ENCODE peak calls at places on chromosomes 2 and 18, in eight cellular contexts. M, A, K, R, Y, O, E and D are unnamed samples.
A peak's percentile ranks its signal among the peaks of the same experiment; 100 is the strongest.

GRCh38 chr18:41326311-41326710 is 628.7 kb upstream of the PIK3C3 start:
- DNase-seq in O (peak; percentile 47), E (no peak), M (peak; percentile 74), A (peak; percentile 93), Y (no peak), R (no peak), K (no peak), D (no peak)

GRCh38 chr18:76364282-76365259 is 130.5 kb downstream of the ZNF516 start:
- DNase-seq in O (no peak), K (no peak), Y (no peak), M (no peak), A (no peak), R (no peak), E (no peak), D (no peak)

GRCh38 chr2:9228781-9229469 is 22.3 kb downstream of the ASAP2 start:
- DNase-seq in E (no peak), M (no peak), R (no peak), A (no peak), O (no peak), K (no peak), Y (no peak), D (no peak)

GRCh38 chr2:191791953-191792560 is 54.8 kb downstream of the CAVIN2 start:
- DNase-seq in E (no peak), O (no peak), Y (no peak), A (no peak), M (no peak), R (no peak), K (no peak), D (no peak)

GRCh38 chr18:47979611-47980200 is 49.2 kb upstream of the SMAD2 start:
- DNase-seq in M (no peak), Y (no peak), E (peak; percentile 61), K (no peak), A (no peak), O (no peak), R (no peak), D (no peak)

GRCh38 chr18:59881728-59882685 is 17.8 kb upstream of the PMAIP1 start:
- DNase-seq in M (peak; percentile 62), K (no peak), A (peak; percentile 91), E (peak; percentile 62), O (peak; percentile 56), R (peak; percentile 59), Y (peak; percentile 27), D (no peak)

GRCh38 chr18:25503567-25504081 is 151.7 kb upstream of the ZNF521 start:
- DNase-seq in K (peak; percentile 22), M (peak; percentile 83), A (peak; percentile 79), E (peak; percentile 2), O (peak; percentile 74), R (peak; percentile 41), Y (peak; percentile 55), D (peak; percentile 35)

GRCh38 chr18:48656582-48656981 is 117.8 kb downstream of the CTIF start:
- DNase-seq in O (peak; percentile 39), E (no peak), Y (no peak), R (no peak), A (peak; percentile 37), K (no peak), M (no peak), D (no peak)

GRCh38 chr2:18117592-18117991 is 239.1 kb downstream of the KCNS3 start:
- DNase-seq in R (no peak), O (peak; percentile 51), A (peak; percentile 52), M (peak; percentile 16), Y (peak; percentile 14), E (peak; percentile 59), K (no peak), D (peak; percentile 13)

GRCh38 chr18:79442508-79443221 is 46.9 kb downstream of the NFATC1 start:
- DNase-seq in M (peak; percentile 77), A (no peak), E (peak; percentile 94), O (peak; percentile 60), R (no peak), Y (no peak), K (no peak), D (no peak)

GRCh38 chr18:48038636-48039035 is 108.2 kb upstream of the SMAD2 start:
- DNase-seq in Y (no peak), M (no peak), K (no peak), R (no peak), E (no peak), O (no peak), A (no peak), D (no peak)

GRCh38 chr2:207165121-207166038 is at the start of gene KLF7:
- DNase-seq in E (peak; percentile 50), R (peak; percentile 67), Y (peak; percentile 57), K (peak; percentile 34), M (peak; percentile 45), A (peak; percentile 49), O (peak; percentile 60), D (no peak)

GRCh38 chr2:22442051-22442450 is 942.9 kb upstream of the KLHL29 start:
- DNase-seq in Y (no peak), O (no peak), E (no peak), A (no peak), K (no peak), R (no peak), M (no peak), D (no peak)

GRCh38 chr2:121897335-121897970 is 142.0 kb downstream of the TSN start:
- DNase-seq in E (peak; percentile 62), K (no peak), Y (peak; percentile 22), M (peak; percentile 59), O (peak; percentile 45), R (no peak), A (no peak), D (no peak)

GRCh38 chr2:160940271-160940670 is 220.0 kb upstream of the TANK start:
- DNase-seq in R (no peak), O (peak; percentile 62), E (peak; percentile 6), K (no peak), M (no peak), Y (no peak), A (no peak), D (no peak)

GRCh38 chr2:159968282-159968900 is 94.0 kb downstream of the PLA2R1 start:
- DNase-seq in K (peak; percentile 20), M (peak; percentile 78), E (peak; percentile 54), R (no peak), Y (peak; percentile 64), O (peak; percentile 39), A (peak; percentile 28), D (peak; percentile 10)

GRCh38 chr18:36583155-36583745 is 245.6 kb downstream of the TPGS2 start:
- DNase-seq in R (no peak), Y (no peak), K (no peak), M (no peak), A (no peak), O (no peak), E (no peak), D (no peak)

GRCh38 chr2:144707927-144708326 is 188.0 kb upstream of the ZEB2 start:
- DNase-seq in O (peak; percentile 10), E (peak; percentile 3), K (no peak), M (no peak), A (peak; percentile 8), R (no peak), Y (no peak), D (no peak)

GRCh38 chr2:218223046-218223445 is 6.1 kb downstream of the ARPC2 start:
- DNase-seq in E (no peak), R (no peak), M (no peak), O (no peak), K (no peak), Y (no peak), A (no peak), D (no peak)

GRCh38 chr2:117771969-117772630 is 42.4 kb upstream of the DDX18 start:
- DNase-seq in E (peak; percentile 39), R (no peak), M (peak; percentile 40), A (peak; percentile 38), Y (peak; percentile 45), O (peak; percentile 45), K (no peak), D (peak; percentile 5)

GRCh38 chr2:71545572-71546274 is 92.4 kb downstream of the DYSF start:
- DNase-seq in E (peak; percentile 79), K (peak; percentile 49), Y (peak; percentile 75), M (peak; percentile 83), O (peak; percentile 66), A (peak; percentile 50), R (peak; percentile 22), D (no peak)

GRCh38 chr2:215767625-215768024 is 245.7 kb downstream of the MREG start:
- DNase-seq in A (no peak), M (no peak), R (no peak), K (no peak), O (no peak), Y (no peak), E (no peak), D (no peak)

GRCh38 chr2:113041871-113042270 is 10.8 kb downstream of the IL36B start:
- DNase-seq in M (no peak), E (no peak), Y (no peak), A (no peak), K (no peak), O (no peak), R (no peak), D (no peak)

GRCh38 chr2:54419855-54420550 is 36.1 kb upstream of the SPTBN1 start:
- DNase-seq in Y (no peak), A (no peak), E (no peak), R (no peak), M (peak; percentile 42), O (peak; percentile 50), K (no peak), D (no peak)
- TF ChIP-seq CTCF in Y (no peak), A (no peak), E (no peak), R (no peak), M (no peak), O (no peak), K (no peak), D (no peak)

GRCh38 chr2:178241852-178242551 is 47.7 kb downstream of the OSBPL6 start:
- DNase-seq in Y (no peak), M (peak; percentile 98), E (no peak), O (peak; percentile 94), K (peak; percentile 76), A (peak; percentile 95), R (no peak), D (peak; percentile 85)
- H3K4me3 ChIP-seq in Y (no peak overlapping the region), M (no peak overlapping the region), E (no peak overlapping the region), O (no peak overlapping the region), K (no peak overlapping the region), A (no peak overlapping the region), R (no peak overlapping the region), D (no peak overlapping the region)

GRCh38 chr2:20100711-20101110 is 49.3 kb upstream of the LAPTM4A start:
- DNase-seq in R (no peak), O (no peak), E (no peak), Y (no peak), M (no peak), K (no peak), A (no peak), D (no peak)

GRCh38 chr2:20104900-20105545 is 53.6 kb upstream of the LAPTM4A start:
- DNase-seq in K (no peak), E (peak; percentile 25), M (no peak), R (no peak), O (no peak), A (no peak), Y (no peak), D (no peak)

GRCh38 chr2:20106746-20107145 is 55.3 kb upstream of the LAPTM4A start:
- DNase-seq in A (no peak), O (no peak), K (peak; percentile 78), R (no peak), M (no peak), E (no peak), Y (peak; percentile 60), D (no peak)

GRCh38 chr2:20099780-20100179 is 48.4 kb upstream of the LAPTM4A start:
- DNase-seq in M (no peak), A (no peak), K (no peak), Y (no peak), E (no peak), O (no peak), R (no peak), D (no peak)

GRCh38 chr2:20103514-20103913 is 52.1 kb upstream of the LAPTM4A start:
- DNase-seq in E (peak; percentile 67), K (no peak), O (peak; percentile 63), Y (peak; percentile 27), R (no peak), A (no peak), M (peak; percentile 26), D (peak; percentile 27)
- TF ChIP-seq CTCF in E (peak; percentile 41), K (no peak), O (peak; percentile 58), Y (peak; percentile 8), R (no peak), A (peak; percentile 22), M (peak; percentile 29), D (peak; percentile 51)

GRCh38 chr2:142794850-142795249 is 82.6 kb upstream of the KYNU start:
- DNase-seq in K (no peak), Y (no peak), E (no peak), M (no peak), R (no peak), O (no peak), A (no peak), D (no peak)
- H3K4me3 ChIP-seq in K (no peak overlapping the region), Y (no peak overlapping the region), E (no peak overlapping the region), M (no peak overlapping the region), R (no peak overlapping the region), O (no peak overlapping the region), A (no peak overlapping the region), D (no peak overlapping the region)